ENCODE peak calls at places on chromosomes 4 and X, in six cellular contexts. M is GM03348, W is Right ventricle myocardium superior, X is brain microvascular endothelial cell, A is right cardiac atrium, L is adipocyte. H is an unnamed sample.

GRCh38 chr4:80336582-80336981 is 1.1 kb downstream of the CFAP299 start:
- DNase-seq in W (no peak), A (no peak), M (peak; percentile 48), X (peak; percentile 19), L (peak; percentile 56), H (no peak)

GRCh38 chr4:188178276-188178675 is 39.0 kb downstream of the TRIML1 start:
- DNase-seq in W (no peak), L (peak; percentile 65), M (peak; percentile 22), A (no peak), X (no peak), H (no peak)

GRCh38 chrX:12013220-12013619 is 125.1 kb upstream of the FRMPD4 start:
- DNase-seq in W (no peak), A (no peak), X (peak; percentile 45), L (peak; percentile 10), M (peak; percentile 7), H (no peak)

GRCh38 chr4:69984030-69984443 is 11.7 kb upstream of the STATH start:
- DNase-seq in W (no peak), A (no peak), L (peak; percentile 33), X (peak; percentile 30), M (no peak), H (no peak)

GRCh38 chrX:111492085-111492484 is 19.4 kb upstream of the SERTM2 start:
- DNase-seq in L (no peak), X (no peak), M (no peak), A (no peak), W (no peak), H (no peak)

GRCh38 chr4:150126201-150126879 is 48.1 kb downstream of the DCLK2 start:
- DNase-seq in A (no peak), L (peak; percentile 29), W (no peak), M (peak; percentile 62), X (peak; percentile 36), H (no peak)

GRCh38 chrX:103741879-103742278 is 31.2 kb downstream of the TMEM31 start:
- DNase-seq in W (no peak), A (no peak), M (no peak), L (no peak), X (no peak), H (no peak)

GRCh38 chr4:75596061-75596460 is 34.3 kb downstream of the CDKL2 start:
- DNase-seq in W (no peak), A (no peak), L (no peak), X (no peak), M (no peak), H (no peak)

GRCh38 chr4:137387924-137388323 is 144.4 kb downstream of the PCDH18 start:
- DNase-seq in W (no peak), L (peak; percentile 84), M (peak; percentile 51), X (peak; percentile 57), A (no peak), H (no peak)

GRCh38 chr4:177964693-177965168 is 522.5 kb upstream of the AGA start:
- DNase-seq in M (no peak), W (no peak), L (peak; percentile 45), A (no peak), X (no peak), H (no peak)

GRCh38 chr4:123744664-123745290 is 348.2 kb downstream of the SPRY1 start:
- DNase-seq in W (no peak), M (peak; percentile 16), L (no peak), A (peak; percentile 50), X (no peak), H (no peak)

GRCh38 chrX:37378399-37378798 is 29.2 kb downstream of the PRRG1 start:
- DNase-seq in A (no peak), X (no peak), L (no peak), W (no peak), M (no peak), H (no peak)

GRCh38 chr4:45897934-45898585 is 225.8 kb downstream of the GABRG1 start:
- DNase-seq in M (no peak), A (no peak), W (no peak), L (no peak), X (no peak), H (no peak)

GRCh38 chr4:148288448-148288847 is 153.8 kb downstream of the NR3C2 start:
- DNase-seq in L (no peak), A (peak; percentile 48), X (no peak), W (peak; percentile 84), M (no peak), H (no peak)

GRCh38 chr4:6908397-6909112 is 1.1 kb upstream of the TBC1D14 start:
- DNase-seq in M (peak; percentile 57), W (no peak), X (peak; percentile 45), L (no peak), A (no peak), H (no peak)

GRCh38 chrX:154751121-154751668 is 318 bp upstream of the GAB3 start:
- DNase-seq in L (no peak), A (peak; percentile 64), W (peak; percentile 50), X (no peak), M (no peak), H (no peak)

GRCh38 chr4:68591204-68591603 is 15.1 kb upstream of the UGT2B17 start:
- DNase-seq in X (no peak), L (no peak), W (no peak), A (no peak), M (no peak), H (no peak)

GRCh38 chr4:93828830-93829530 is 427 bp downstream of the ATOH1 start:
- DNase-seq in W (peak; percentile 38), L (peak; percentile 23), M (peak; percentile 23), A (peak; percentile 43), X (no peak), H (no peak)

GRCh38 chr4:187010052-187010451 is 286.4 kb upstream of the FAT1 start:
- DNase-seq in A (no peak), X (peak; percentile 16), L (peak; percentile 9), W (no peak), M (no peak), H (no peak)